ENCODE peak calls at places on chromosomes 1 and 21, in six cellular contexts. J is H1, R is K562, C is GM12878, L is HepG2, V is NT2/D1. W is an unnamed sample.

GRCh38 chr1:63413394-63413793 is 46.0 kb downstream of the ALG6 start:
- DNase-seq in J (no peak), R (no peak), C (no peak), L (no peak), V (no peak), W (no peak)

GRCh38 chr1:153962088-153963029 is 978 bp downstream of the SLC39A1 start:
- DNase-seq in J (no peak), R (peak), C (no peak), L (peak), V (no peak), W (no peak)

GRCh38 chr1:7346600-7347570 is 424.2 kb upstream of the VAMP3 start:
- DNase-seq in J (no peak), R (no peak), C (no peak), L (no peak), V (no peak), W (no peak)

GRCh38 chr1:88655685-88656299 is 28.3 kb upstream of the PKN2 start:
- DNase-seq in J (no peak), R (peak), C (no peak), L (peak), V (no peak), W (peak)

GRCh38 chr1:232737917-232738316 is 67.3 kb upstream of the MAP10 start:
- DNase-seq in J (no peak), R (no peak), C (no peak), L (no peak), V (no peak), W (no peak)

GRCh38 chr21:45295576-45296365 is 8.1 kb upstream of the POFUT2 start:
- DNase-seq in J (no peak), R (no peak), C (no peak), L (no peak), V (no peak), W (no peak)

GRCh38 chr1:38044224-38045215 is 2.1 kb downstream of the POU3F1 start:
- DNase-seq in J (no peak), R (no peak), C (no peak), L (no peak), V (no peak), W (no peak)

GRCh38 chr1:162397039-162397448 is 14.9 kb downstream of the SH2D1B start:
- DNase-seq in J (no peak), R (peak), C (no peak), L (no peak), V (no peak), W (no peak)

GRCh38 chr1:75600781-75601180 is 10.1 kb downstream of the SLC44A5 start:
- DNase-seq in J (no peak), R (no peak), C (no peak), L (no peak), V (no peak), W (no peak)

GRCh38 chr1:113929750-113930498 is 800 bp downstream of the HIPK1 start:
- DNase-seq in J (no peak), R (peak), C (no peak), L (no peak), V (no peak), W (no peak)

GRCh38 chr1:15916417-15916816 is 59.5 kb downstream of the ZBTB17 start:
- DNase-seq in J (no peak), R (no peak), C (no peak), L (no peak), V (no peak), W (no peak)

GRCh38 chr21:45993210-45994085 is 11.9 kb downstream of the COL6A1 start:
- DNase-seq in J (no peak), R (no peak), C (no peak), L (no peak), V (no peak), W (no peak)

GRCh38 chr1:69513621-69514020 is 54.1 kb upstream of the LRRC7 start:
- DNase-seq in J (no peak), R (no peak), C (no peak), L (no peak), V (no peak), W (no peak)

GRCh38 chr1:201625711-201626300 is 86.9 kb downstream of the NAV1 start:
- DNase-seq in J (no peak), R (no peak), C (no peak), L (no peak), V (no peak), W (no peak)

GRCh38 chr21:43667191-43667904 is 8.0 kb downstream of the RRP1B start:
- DNase-seq in J (no peak), R (no peak), C (no peak), L (no peak), V (no peak), W (no peak)

GRCh38 chr1:12460911-12461621 is 156.9 kb downstream of the DHRS3 start:
- DNase-seq in J (no peak), R (peak), C (no peak), L (no peak), V (no peak), W (no peak)

GRCh38 chr1:23384312-23385058 is 14.8 kb upstream of the ZNF436 start:
- DNase-seq in J (no peak), R (peak), C (no peak), L (peak), V (no peak), W (no peak)

GRCh38 chr1:70140894-70141293 is 64.5 kb downstream of the LRRC40 start:
- DNase-seq in J (no peak), R (no peak), C (no peak), L (no peak), V (no peak), W (no peak)

GRCh38 chr1:21663251-21663950 is 5.8 kb downstream of the RAP1GAP start:
- DNase-seq in J (no peak), R (no peak), C (no peak), L (no peak), V (no peak), W (no peak)

GRCh38 chr21:17901458-17902092 is 82.4 kb upstream of the C21orf91 start:
- DNase-seq in J (no peak), R (no peak), C (peak), L (no peak), V (no peak), W (no peak)

GRCh38 chr1:38826262-38826661 is 33.3 kb downstream of the RRAGC start:
- DNase-seq in J (no peak), R (no peak), C (no peak), L (no peak), V (no peak), W (no peak)

GRCh38 chr1:64282353-64282752 is 78.9 kb downstream of the UBE2U start:
- DNase-seq in J (no peak), R (peak), C (no peak), L (no peak), V (no peak), W (no peak)

GRCh38 chr1:158107926-158108325 is 72.8 kb upstream of the CD1D start:
- DNase-seq in J (no peak), R (no peak), C (no peak), L (no peak), V (no peak), W (no peak)

GRCh38 chr1:182249201-182249676 is 142.4 kb downstream of the GLUL start:
- DNase-seq in J (no peak), R (peak), C (peak), L (peak), V (no peak), W (no peak)

GRCh38 chr1:42173961-42174715 is 9.6 kb upstream of the GUCA2A start:
- DNase-seq in J (no peak), R (no peak), C (no peak), L (no peak), V (no peak), W (no peak)

GRCh38 chr1:209646558-209646957 is 5.7 kb downstream of the LAMB3 start:
- DNase-seq in J (no peak), R (peak), C (no peak), L (no peak), V (no peak), W (no peak)

GRCh38 chr1:94925561-94926364 is 1.1 kb downstream of the CNN3 start:
- DNase-seq in J (peak), R (no peak), C (peak), L (peak), V (peak), W (peak)

GRCh38 chr1:3553166-3553939 is 58.0 kb downstream of the MEGF6 start:
- DNase-seq in J (no peak), R (no peak), C (no peak), L (no peak), V (no peak), W (no peak)

GRCh38 chr1:12143631-12144155 is 23.1 kb upstream of the TNFRSF1B start:
- DNase-seq in J (no peak), R (peak), C (no peak), L (no peak), V (no peak), W (no peak)

GRCh38 chr1:100969336-100969735 is 56.2 kb downstream of the DPH5 start:
- DNase-seq in J (no peak), R (no peak), C (no peak), L (no peak), V (no peak), W (no peak)

GRCh38 chr1:229270547-229271447 is at the start of gene RAB4A:
- DNase-seq in J (no peak), R (peak), C (peak), L (peak), V (peak), W (peak)

GRCh38 chr1:201504799-201505504 is 2.0 kb downstream of the CSRP1 start:
- DNase-seq in J (no peak), R (no peak), C (no peak), L (no peak), V (no peak), W (no peak)

GRCh38 chr1:229229721-229230135 is 41.2 kb upstream of the RAB4A start:
- DNase-seq in J (no peak), R (no peak), C (no peak), L (peak), V (no peak), W (no peak)

GRCh38 chr21:14877581-14878228 is 187.1 kb downstream of the NRIP1 start:
- DNase-seq in J (no peak), R (peak), C (no peak), L (peak), V (no peak), W (no peak)

GRCh38 chr21:25039461-25040380 is 567.6 kb downstream of the MRPL39 start:
- DNase-seq in J (no peak), R (peak), C (peak), L (no peak), V (peak), W (no peak)

GRCh38 chr1:223421676-223422075 is 28.5 kb downstream of the CCDC185 start:
- DNase-seq in J (no peak), R (no peak), C (no peak), L (no peak), V (no peak), W (no peak)

DNA sequence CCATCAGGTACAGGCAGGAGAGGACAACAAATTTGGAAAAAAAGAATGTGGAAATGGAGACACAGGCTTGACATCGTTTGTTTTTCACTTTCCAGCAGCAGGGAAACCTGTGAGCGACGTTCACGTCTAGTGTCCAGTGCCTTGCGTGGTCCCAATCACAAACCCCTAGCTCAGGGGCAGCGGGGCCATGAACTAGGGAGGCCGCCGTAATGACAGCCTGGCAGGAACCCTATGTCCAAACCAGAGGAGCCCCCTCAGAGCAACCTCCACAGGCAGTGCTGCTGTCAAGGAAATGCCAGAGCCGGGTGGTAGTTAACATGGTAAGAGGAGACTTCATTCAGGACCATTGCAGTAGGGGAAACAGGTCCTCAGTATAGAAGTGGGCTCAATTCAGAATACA is 37.8 kb upstream of the PSEN2 start:
- DNase-seq in J (no peak), R (no peak), C (no peak), L (no peak), V (no peak), W (no peak)
- TF ChIP-seq ZNF274 in J (no peak), R (no peak), C (no peak), L (no peak), V (no peak), W (no peak)

GRCh38 chr21:42496839-42497202 is 797 bp upstream of the RSPH1 start:
- DNase-seq in J (no peak), R (no peak), C (no peak), L (no peak), V (no peak), W (no peak)
- TF ChIP-seq ZNF274 in J (no peak), R (no peak), C (no peak), L (no peak), V (no peak), W (no peak)

DNA sequence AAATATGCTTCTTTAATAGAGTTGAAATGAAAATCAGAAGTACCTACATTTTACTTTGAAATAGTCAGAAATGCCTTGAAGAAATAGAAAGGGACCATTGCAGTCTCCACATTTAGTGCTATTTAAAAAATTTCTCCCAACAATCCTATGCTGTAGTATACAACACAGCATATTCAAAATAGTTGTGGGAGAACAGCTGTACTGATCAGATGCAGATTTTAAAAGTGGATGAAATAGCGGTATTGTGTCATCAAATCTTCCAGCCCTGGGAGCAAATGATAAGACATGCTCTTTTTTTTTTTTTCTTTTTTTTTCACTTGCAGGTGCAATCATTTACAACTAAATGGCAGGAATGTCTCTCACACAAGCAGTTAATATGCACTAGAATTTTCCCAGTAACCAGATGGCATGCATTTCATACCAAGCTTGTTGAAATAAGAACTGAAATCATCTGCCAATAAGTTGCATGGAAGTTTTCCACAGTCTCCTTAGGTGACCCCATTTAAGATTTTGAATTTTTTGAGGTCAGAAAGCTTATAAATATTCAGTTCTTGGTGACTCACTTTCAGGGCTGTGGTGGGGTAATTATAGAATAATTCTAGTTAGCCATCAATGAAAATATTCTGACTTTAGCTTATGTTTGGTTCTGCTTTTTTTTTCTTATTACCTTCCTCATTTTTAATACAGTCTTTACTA is 623.9 kb upstream of the NR5A2 start:
- DNase-seq in J (no peak), R (no peak), C (no peak), L (no peak), V (no peak), W (no peak)
- TF ChIP-seq ZNF274 in J (no peak), R (no peak), C (no peak), L (no peak), V (no peak), W (no peak)

GRCh38 chr1:240417317-240417716 is 194.6 kb downstream of the GREM2 start:
- DNase-seq in J (no peak), R (no peak), C (no peak), L (no peak), V (no peak), W (no peak)
- TF ChIP-seq ZNF274 in J (no peak), R (no peak), C (no peak), L (no peak), V (no peak), W (no peak)

GRCh38 chr1:111620412-111620971 is 903 bp downstream of the RAP1A start:
- DNase-seq in J (no peak), R (peak), C (no peak), L (no peak), V (peak), W (no peak)
- TF ChIP-seq ZNF274 in J (no peak), R (no peak), C (no peak), L (no peak), V (no peak), W (no peak)

GRCh38 chr1:56754713-56755505 is 64.3 kb downstream of the FYB2 start:
- DNase-seq in J (no peak), R (no peak), C (no peak), L (peak), V (no peak), W (no peak)

GRCh38 chr1:56758135-56758534 is 61.1 kb downstream of the FYB2 start:
- DNase-seq in J (peak), R (peak), C (no peak), L (peak), V (peak), W (peak)

GRCh38 chr1:56755911-56756310 is 63.3 kb downstream of the FYB2 start:
- DNase-seq in J (no peak), R (no peak), C (no peak), L (peak), V (no peak), W (no peak)
- TF ChIP-seq ZNF274 in J (no peak), R (no peak), C (no peak), L (no peak), V (no peak), W (no peak)

DNA sequence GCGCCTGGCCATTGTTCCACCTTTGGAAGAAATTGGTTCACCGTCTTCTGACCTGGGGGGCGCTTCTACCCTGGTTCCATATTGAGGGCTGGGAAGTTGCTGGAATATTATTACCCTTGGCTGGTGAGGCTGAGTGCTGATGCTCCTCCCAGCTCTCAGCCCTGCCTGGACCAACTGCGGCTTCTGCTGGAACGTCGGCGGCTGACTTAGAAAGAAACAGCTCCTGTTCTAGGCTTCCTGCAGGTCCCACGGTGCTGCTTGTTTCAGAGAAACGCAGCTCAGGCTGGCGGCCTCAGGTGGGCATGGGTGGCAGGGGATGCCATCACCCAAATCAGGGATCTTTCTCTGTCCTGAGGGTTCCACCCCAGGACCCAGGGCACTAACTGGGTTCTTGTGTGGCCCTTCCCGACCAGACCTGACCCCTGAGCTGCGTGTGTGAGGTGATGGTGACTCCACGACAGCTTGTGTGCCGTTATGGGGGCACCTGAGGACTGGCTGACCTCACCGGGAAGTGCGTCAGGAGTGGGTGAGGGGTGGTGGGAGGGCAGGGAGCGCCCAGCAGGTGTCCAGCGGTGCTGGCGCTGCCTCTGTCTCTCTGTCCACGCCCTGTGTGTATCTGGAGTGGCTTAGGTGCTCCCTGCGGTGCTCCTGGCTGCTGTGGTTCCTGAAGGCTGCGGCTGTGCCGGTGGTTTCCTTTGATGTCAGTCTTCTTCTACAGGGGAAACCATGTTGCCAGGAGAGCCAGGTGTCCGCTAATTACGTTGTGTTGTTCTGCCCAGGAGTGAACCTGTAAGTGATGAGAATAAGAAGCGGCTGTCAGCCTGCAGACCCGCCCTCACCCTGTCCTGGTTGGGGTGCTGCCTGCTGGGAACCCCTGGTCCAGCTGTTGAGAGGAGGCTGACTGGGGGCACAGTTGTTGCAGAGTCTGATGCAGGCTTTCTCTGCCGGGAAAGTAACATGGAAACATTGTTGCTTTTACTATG is 8.9 kb downstream of the SKI start:
- DNase-seq in J (no peak), R (no peak), C (no peak), L (no peak), V (no peak), W (no peak)
- TF ChIP-seq ZNF274 in J (no peak), R (no peak), C (no peak), L (no peak), V (no peak), W (no peak)

DNA sequence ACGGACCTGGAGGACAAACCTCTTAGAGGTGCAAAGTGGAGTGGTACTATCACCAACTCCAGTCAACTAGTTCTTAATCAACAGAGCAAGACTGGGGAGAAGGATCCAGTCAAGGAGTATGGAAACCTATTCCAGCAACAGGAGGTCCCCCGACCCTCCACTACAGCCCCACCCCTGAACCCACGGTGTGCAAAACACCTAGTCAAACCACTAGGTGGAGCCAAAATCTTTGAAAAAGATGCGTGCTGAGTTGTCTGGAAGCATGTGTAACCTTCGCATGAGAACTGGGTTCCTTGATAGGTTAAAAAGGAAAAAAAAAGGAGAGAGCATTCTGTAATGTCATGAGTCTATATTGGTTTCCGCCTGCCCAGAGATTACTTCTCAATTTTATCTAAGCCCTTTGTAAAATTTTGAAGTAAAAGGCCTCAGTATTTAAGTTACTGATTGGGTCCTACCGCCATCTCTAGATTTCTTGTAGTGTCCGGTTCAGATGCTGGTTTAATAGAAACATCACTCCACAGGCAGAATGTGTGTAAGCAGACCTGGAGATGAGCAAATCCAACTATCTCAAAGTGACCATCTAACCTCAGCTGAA is 81.9 kb upstream of the HAO2 start:
- DNase-seq in J (no peak), R (peak), C (no peak), L (peak), V (peak), W (peak)
- TF ChIP-seq ZNF274 in J (no peak), R (no peak), C (no peak), L (no peak), V (no peak), W (no peak)

W was measured in HCT116.